ENCODE peak calls at places on chromosome 22, in four cellular contexts. N is CD4-positive, CD25-positive, alpha-beta regulatory T cell; I is activated CD4-positive, alpha-beta T cell treated with anti-CD3 and anti-CD28 coated beads for 24 hours; P is activated T-helper 9 cell treated with anti-CD3 and anti-CD28 coated beads, Interleukin-2, amount 50 U/mL, for 16 hours. X is an unnamed sample.

GRCh38 chr22:36160499-36160942 is at the start of gene APOL3:
- DNase-seq in P (peak), I (peak), N (peak), X (no peak)

GRCh38 chr22:19097518-19097917 is 24.7 kb downstream of the DGCR2 start:
- DNase-seq in N (no peak), P (no peak), I (no peak), X (no peak)

GRCh38 chr22:36184433-36185035 is 17.1 kb downstream of the APOL4 start:
- DNase-seq in N (no peak), I (no peak), P (no peak), X (no peak)

GRCh38 chr22:47928626-47929025 is 1166.2 kb downstream of the TBC1D22A start:
- DNase-seq in N (no peak), I (no peak), P (no peak), X (no peak)

GRCh38 chr22:23824476-23825245 is 14.1 kb downstream of the DERL3 start:
- DNase-seq in P (no peak), N (no peak), I (no peak), X (no peak)

GRCh38 chr22:46945481-46945880 is 183.0 kb downstream of the TBC1D22A start:
- DNase-seq in N (no peak), P (no peak), I (no peak), X (peak)

GRCh38 chr22:44668190-44668885 is 33.7 kb upstream of the PRR5 start:
- DNase-seq in N (peak), I (no peak), P (peak), X (peak)

GRCh38 chr22:48345631-48346030 is 1482.0 kb downstream of the BRD1 start:
- DNase-seq in P (no peak), I (no peak), N (no peak), X (no peak)